ENCODE peak calls at places on chromosome 1, in four cellular contexts. One of them, this sample, is unnamed.

GRCh38 chr1:229693124-229693523 is 67.1 kb downstream of the URB2 start:
- DNase-seq in ovary: no peak
- DNase-seq in NCI-H345: no peak
- DNase-seq in fibroblast of lung: no peak
- DNase-seq in this sample: no peak

GRCh38 chr1:18712254-18712605 is 81.6 kb downstream of the PAX7 start:
- DNase-seq in ovary: no peak
- DNase-seq in NCI-H345: no peak
- DNase-seq in fibroblast of lung: no peak
- DNase-seq in this sample: no peak

GRCh38 chr1:37537378-37537777 is 16.7 kb downstream of the SNIP1 start:
- DNase-seq in ovary: no peak
- DNase-seq in NCI-H345: no peak
- DNase-seq in fibroblast of lung: peak; percentile 60
- DNase-seq in this sample: no peak

GRCh38 chr1:16521288-16521583 is 7.2 kb upstream of the RNU1-1 start:
- DNase-seq in ovary: no peak
- DNase-seq in NCI-H345: no peak
- DNase-seq in fibroblast of lung: no peak
- DNase-seq in this sample: no peak

GRCh38 chr1:2544093-2544874 is 11.9 kb upstream of the TNFRSF14 start:
- DNase-seq in ovary: no peak
- DNase-seq in NCI-H345: no peak
- DNase-seq in fibroblast of lung: peak; percentile 45
- DNase-seq in this sample: no peak

GRCh38 chr1:208160259-208160819 is 83.8 kb downstream of the PLXNA2 start:
- DNase-seq in ovary: no peak
- DNase-seq in NCI-H345: no peak
- DNase-seq in fibroblast of lung: no peak
- DNase-seq in this sample: peak; percentile 57

GRCh38 chr1:8189931-8190483 is 127.9 kb upstream of the SLC45A1 start:
- DNase-seq in ovary: no peak
- DNase-seq in NCI-H345: no peak
- DNase-seq in fibroblast of lung: no peak
- DNase-seq in this sample: no peak

GRCh38 chr1:84156210-84156621 is 12.1 kb downstream of the PRKACB start:
- DNase-seq in ovary: no peak
- DNase-seq in NCI-H345: no peak
- DNase-seq in fibroblast of lung: peak; percentile 86
- DNase-seq in this sample: no peak